ENCODE peak calls at places on chromosomes 1 and 21, in six cellular contexts. H is neural crest cell, O is astrocyte, Y is body of pancreas, S is chondrocyte, E is A549. X is an unnamed sample.

GRCh38 chr1:215137985-215138384 is 55.4 kb downstream of the KCNK2 start:
- DNase-seq in E (no peak), Y (no peak), H (no peak), O (no peak), S (no peak), X (no peak)

GRCh38 chr1:203304391-203304918 is 864 bp upstream of the BTG2 start:
- DNase-seq in O (no peak), E (no peak), H (no peak), Y (no peak), S (no peak), X (no peak)

GRCh38 chr21:34510148-34511142 is 1.6 kb downstream of the KCNE1 start:
- DNase-seq in H (peak; percentile 48), Y (peak; percentile 88), E (peak; percentile 69), S (no peak), O (no peak), X (no peak)

GRCh38 chr1:152517237-152517811 is 3.0 kb downstream of the CRCT1 start:
- DNase-seq in S (no peak), O (peak; percentile 6), E (peak; percentile 91), Y (no peak), H (no peak), X (no peak)

GRCh38 chr1:175015243-175015642 is 8.0 kb downstream of the MRPS14 start:
- DNase-seq in E (no peak), H (no peak), O (peak; percentile 87), S (no peak), Y (no peak), X (no peak)

GRCh38 chr21:46323227-46323709 is 402 bp downstream of the C21orf58 start:
- DNase-seq in H (no peak), O (no peak), E (no peak), S (no peak), Y (no peak), X (no peak)

GRCh38 chr1:1069061-1069710 is 4.9 kb downstream of the RNF223 start:
- DNase-seq in E (peak; percentile 81), Y (peak; percentile 87), H (peak; percentile 82), S (no peak), O (no peak), X (peak; percentile 95)

GRCh38 chr1:177753655-177754054 is 216.2 kb downstream of the SEC16B start:
- DNase-seq in Y (peak; percentile 19), O (no peak), E (no peak), S (no peak), H (no peak), X (no peak)

GRCh38 chr1:151058682-151059341 is 610 bp downstream of the CDC42SE1 start:
- DNase-seq in S (no peak), Y (peak; percentile 85), E (no peak), H (no peak), O (no peak), X (peak; percentile 27)

GRCh38 chr1:247548847-247549246 is at the start of gene GCSAML:
- DNase-seq in S (no peak), Y (no peak), E (no peak), H (no peak), O (no peak), X (no peak)

GRCh38 chr1:247337961-247338360 is 6.3 kb upstream of the ZNF496 start:
- DNase-seq in S (no peak), Y (no peak), O (no peak), E (no peak), H (no peak), X (no peak)

GRCh38 chr1:175193339-175193950 is 869 bp upstream of the KIAA0040 start:
- DNase-seq in E (no peak), O (no peak), H (peak; percentile 3), Y (no peak), S (no peak), X (no peak)

GRCh38 chr1:199954701-199955100 is 72.8 kb upstream of the NR5A2 start:
- DNase-seq in S (no peak), Y (peak; percentile 74), H (peak; percentile 18), O (no peak), E (peak; percentile 29), X (no peak)
- TF ChIP-seq CTCF in S (peak; percentile 66), Y (peak; percentile 70), H (peak; percentile 53), O (peak; percentile 17), E (peak; percentile 34), X (no peak)

GRCh38 chr1:41500378-41500777 is 15.9 kb upstream of the EDN2 start:
- DNase-seq in E (peak; percentile 52), S (no peak), Y (peak; percentile 97), H (no peak), O (no peak), X (no peak)

GRCh38 chr1:41501581-41501980 is 17.1 kb upstream of the EDN2 start:
- DNase-seq in H (no peak), O (no peak), E (no peak), Y (peak; percentile 87), S (no peak), X (no peak)

GRCh38 chr1:41502912-41503311 is 18.4 kb upstream of the EDN2 start:
- DNase-seq in S (no peak), H (no peak), Y (peak; percentile 13), E (no peak), O (no peak), X (no peak)

GRCh38 chr1:41499591-41499990 is 15.1 kb upstream of the EDN2 start:
- DNase-seq in E (no peak), H (no peak), S (no peak), O (no peak), Y (peak; percentile 56), X (no peak)

DNA sequence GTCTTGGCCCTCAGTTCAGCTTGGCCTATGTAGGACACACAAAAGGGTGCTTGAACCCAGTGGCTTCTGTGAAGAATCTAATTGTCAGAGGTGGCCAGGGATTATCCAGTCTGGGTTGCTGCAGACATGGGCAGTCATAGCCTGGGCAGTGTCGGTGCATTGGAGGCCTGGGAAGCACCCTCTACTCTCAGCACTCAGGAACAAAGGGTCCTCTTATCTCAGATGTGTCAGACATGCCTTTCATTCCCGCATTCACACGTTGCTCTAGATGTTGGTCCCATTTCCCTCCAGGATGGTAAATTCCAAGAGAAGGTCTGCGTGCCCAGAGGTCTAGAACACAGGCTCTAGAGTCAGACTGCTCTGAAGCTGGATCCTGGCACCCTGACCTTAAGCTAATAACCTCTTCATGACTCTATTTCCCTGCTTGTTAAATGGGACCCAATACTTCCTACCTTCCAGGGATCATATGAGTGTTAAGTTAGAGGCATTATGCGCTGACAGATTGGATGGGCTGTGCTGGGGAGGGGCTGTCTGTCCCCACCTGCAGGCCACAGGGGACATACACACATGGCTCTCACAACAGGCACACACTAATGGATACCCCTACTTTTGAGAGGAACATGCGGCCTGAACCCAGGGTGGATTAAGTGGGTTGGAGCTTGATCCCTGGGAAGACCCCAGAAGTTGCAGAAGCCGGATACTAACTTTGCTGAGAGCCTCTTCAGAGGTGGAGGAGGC is 16.5 kb upstream of the EDN2 start:
- DNase-seq in E (no peak), O (peak; percentile 68), H (no peak), Y (no peak), S (no peak), X (no peak)
- TF ChIP-seq CTCF in E (no peak), O (no peak), H (no peak), Y (no peak), S (no peak), X (no peak)

DNA sequence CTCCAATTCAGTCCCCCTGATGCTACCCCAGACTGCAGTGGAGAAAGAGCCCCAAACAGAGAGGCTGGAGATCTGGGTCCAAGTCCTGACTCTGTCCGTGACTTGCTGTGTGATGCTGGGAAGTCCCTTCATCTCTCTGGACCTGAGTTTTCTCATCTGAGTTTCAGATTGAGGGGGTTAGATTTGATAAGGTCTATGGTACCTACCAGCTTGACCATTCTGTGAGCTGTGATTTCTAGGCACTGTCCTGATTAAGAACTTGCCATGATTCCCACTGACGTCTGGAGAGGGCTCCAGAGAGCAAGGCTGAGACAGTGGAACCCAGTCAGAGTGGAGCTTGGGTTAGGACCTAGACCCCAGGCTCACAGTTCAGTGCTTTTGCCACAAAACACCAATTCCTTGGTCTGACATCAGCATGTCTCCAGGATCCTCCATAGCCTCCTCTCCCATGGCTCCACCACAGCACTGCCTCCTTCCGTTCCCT is 43.8 kb upstream of the DMBX1 start:
- DNase-seq in E (no peak), H (no peak), O (no peak), Y (no peak), S (no peak), X (no peak)
- TF ChIP-seq CTCF in E (no peak), H (no peak), O (no peak), Y (no peak), S (no peak), X (no peak)

GRCh38 chr1:56148466-56149193 is 430.7 kb downstream of the PLPP3 start:
- DNase-seq in O (no peak), E (no peak), H (no peak), Y (no peak), S (no peak), X (no peak)
- TF ChIP-seq CTCF in O (no peak), E (no peak), H (peak; percentile 30), Y (no peak), S (peak; percentile 57), X (no peak)

GRCh38 chr1:48916121-48917069 is 139.7 kb upstream of the BEND5 start:
- DNase-seq in O (peak; percentile 65), E (peak; percentile 71), H (no peak), S (no peak), Y (peak; percentile 7), X (no peak)
- TF ChIP-seq CTCF in O (peak; percentile 46), E (peak; percentile 33), H (peak; percentile 68), S (peak; percentile 71), Y (peak; percentile 44), X (no peak)

GRCh38 chr1:109617291-109617801 is 2.1 kb downstream of the GNAT2 start:
- DNase-seq in O (peak; percentile 97), H (no peak), Y (no peak), E (peak; percentile 22), S (no peak), X (no peak)
- TF ChIP-seq CTCF in O (no peak), H (no peak), Y (no peak), E (no peak), S (no peak), X (no peak)

GRCh38 chr1:30572192-30572591 is 151.2 kb downstream of the MATN1 start:
- DNase-seq in Y (no peak), E (no peak), H (no peak), S (no peak), O (no peak), X (no peak)

GRCh38 chr1:30575066-30575465 is 148.3 kb downstream of the MATN1 start:
- DNase-seq in S (no peak), Y (no peak), H (no peak), O (no peak), E (no peak), X (no peak)

GRCh38 chr1:30571380-30571779 is 152.0 kb downstream of the MATN1 start:
- DNase-seq in H (no peak), O (no peak), S (no peak), Y (no peak), E (no peak), X (no peak)

DNA sequence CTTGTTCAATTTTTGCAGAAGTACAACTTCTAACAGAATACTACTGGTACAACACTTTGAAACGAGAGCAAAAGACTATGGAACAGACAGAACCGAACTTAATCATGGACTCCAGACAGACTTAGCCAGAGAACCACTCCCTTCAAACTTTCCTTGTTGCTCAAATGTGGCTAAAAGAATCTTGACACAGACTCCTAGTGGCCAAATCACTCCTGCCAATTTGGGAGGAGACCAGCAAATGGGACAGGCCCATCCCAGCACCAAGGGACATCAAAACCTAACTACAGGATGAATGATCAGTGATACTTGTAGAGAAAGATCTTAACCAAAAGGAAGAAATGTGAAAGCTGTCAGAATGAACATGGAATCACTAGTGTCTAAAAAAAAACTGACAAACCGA is 154.0 kb downstream of the MATN1 start:
- DNase-seq in Y (no peak), E (no peak), O (no peak), H (no peak), S (no peak), X (no peak)
- TF ChIP-seq CTCF in Y (no peak), E (no peak), O (no peak), H (no peak), S (no peak), X (no peak)

GRCh38 chr1:28087614-28088167 is 719 bp downstream of the EYA3 start:
- DNase-seq in S (no peak), E (no peak), H (no peak), O (peak; percentile 9), Y (no peak), X (no peak)
- TF ChIP-seq CTCF in S (peak; percentile 49), E (peak; percentile 15), H (no peak), O (no peak), Y (no peak), X (no peak)